ENCODE peak calls at places on chromosomes 2 and 18, in ten cellular contexts. One of them, this sample, is unnamed.

GRCh38 chr2:226450141-226450540 is 349.5 kb downstream of the IRS1 start:
- DNase-seq in stimulated activated CD4-positive, alpha-beta T cell treated with anti-CD3 and anti-CD28 coated beads, Interleukin-2, amount 100 ng/mL, for 24 hours: no peak
- DNase-seq in right cardiac atrium: no peak
- DNase-seq in HTR-8/SVneo: no peak
- DNase-seq in NCI-H1092 treated with DMSO at 0.1 percent for 48 hours: no peak
- DNase-seq in HepG2: no peak
- DNase-seq in HFFc6: no peak
- DNase-seq in astrocyte of the spinal cord: no peak
- DNase-seq in HuH-7: no peak
- DNase-seq in fibroblast of lung: no peak
- DNase-seq in this sample: no peak

GRCh38 chr2:28250006-28250405 is 142.7 kb upstream of the FOSL2 start:
- DNase-seq in stimulated activated CD4-positive, alpha-beta T cell treated with anti-CD3 and anti-CD28 coated beads, Interleukin-2, amount 100 ng/mL, for 24 hours: no peak
- DNase-seq in right cardiac atrium: no peak
- DNase-seq in HTR-8/SVneo: peak; percentile 90
- DNase-seq in NCI-H1092 treated with DMSO at 0.1 percent for 48 hours: no peak
- DNase-seq in HepG2: no peak
- DNase-seq in HFFc6: peak; percentile 94
- DNase-seq in astrocyte of the spinal cord: peak; percentile 86
- DNase-seq in HuH-7: no peak
- DNase-seq in fibroblast of lung: peak; percentile 73
- DNase-seq in this sample: no peak

GRCh38 chr18:48798334-48799197 is 152.2 kb downstream of the SMAD7 start:
- DNase-seq in stimulated activated CD4-positive, alpha-beta T cell treated with anti-CD3 and anti-CD28 coated beads, Interleukin-2, amount 100 ng/mL, for 24 hours: no peak
- DNase-seq in right cardiac atrium: peak; percentile 86
- DNase-seq in HTR-8/SVneo: no peak
- DNase-seq in NCI-H1092 treated with DMSO at 0.1 percent for 48 hours: no peak
- DNase-seq in HepG2: no peak
- DNase-seq in HFFc6: no peak
- DNase-seq in astrocyte of the spinal cord: no peak
- DNase-seq in HuH-7: no peak
- DNase-seq in fibroblast of lung: no peak
- DNase-seq in this sample: no peak

GRCh38 chr2:103805746-103806145 is 1043.9 kb downstream of the TMEM182 start:
- DNase-seq in stimulated activated CD4-positive, alpha-beta T cell treated with anti-CD3 and anti-CD28 coated beads, Interleukin-2, amount 100 ng/mL, for 24 hours: no peak
- DNase-seq in right cardiac atrium: no peak
- DNase-seq in HTR-8/SVneo: no peak
- DNase-seq in NCI-H1092 treated with DMSO at 0.1 percent for 48 hours: no peak
- DNase-seq in HepG2: no peak
- DNase-seq in HFFc6: no peak
- DNase-seq in astrocyte of the spinal cord: no peak
- DNase-seq in HuH-7: no peak
- DNase-seq in fibroblast of lung: no peak
- DNase-seq in this sample: no peak

GRCh38 chr2:229980440-229981184 is 58.3 kb downstream of the FBXO36 start:
- DNase-seq in stimulated activated CD4-positive, alpha-beta T cell treated with anti-CD3 and anti-CD28 coated beads, Interleukin-2, amount 100 ng/mL, for 24 hours: peak; percentile 7
- DNase-seq in right cardiac atrium: peak; percentile 84
- DNase-seq in HTR-8/SVneo: peak; percentile 61
- DNase-seq in NCI-H1092 treated with DMSO at 0.1 percent for 48 hours: peak; percentile 2
- DNase-seq in HepG2: no peak
- DNase-seq in HFFc6: peak; percentile 6
- DNase-seq in astrocyte of the spinal cord: peak; percentile 81
- DNase-seq in HuH-7: no peak
- DNase-seq in fibroblast of lung: peak; percentile 39
- DNase-seq in this sample: no peak

GRCh38 chr2:150732491-150732890 is 245.0 kb upstream of the RND3 start:
- DNase-seq in stimulated activated CD4-positive, alpha-beta T cell treated with anti-CD3 and anti-CD28 coated beads, Interleukin-2, amount 100 ng/mL, for 24 hours: no peak
- DNase-seq in right cardiac atrium: no peak
- DNase-seq in HTR-8/SVneo: no peak
- DNase-seq in NCI-H1092 treated with DMSO at 0.1 percent for 48 hours: no peak
- DNase-seq in HepG2: no peak
- DNase-seq in HFFc6: no peak
- DNase-seq in astrocyte of the spinal cord: no peak
- DNase-seq in HuH-7: no peak
- DNase-seq in fibroblast of lung: no peak
- DNase-seq in this sample: no peak

GRCh38 chr2:29113027-29113686 is 2.1 kb upstream of the CLIP4 start:
- DNase-seq in stimulated activated CD4-positive, alpha-beta T cell treated with anti-CD3 and anti-CD28 coated beads, Interleukin-2, amount 100 ng/mL, for 24 hours: no peak
- DNase-seq in right cardiac atrium: no peak
- DNase-seq in HTR-8/SVneo: no peak
- DNase-seq in NCI-H1092 treated with DMSO at 0.1 percent for 48 hours: no peak
- DNase-seq in HepG2: peak; percentile 30
- DNase-seq in HFFc6: peak; percentile 90
- DNase-seq in astrocyte of the spinal cord: peak; percentile 42
- DNase-seq in HuH-7: no peak
- DNase-seq in fibroblast of lung: no peak
- DNase-seq in this sample: no peak

GRCh38 chr18:28147674-28148171 is 29.2 kb downstream of the CDH2 start:
- DNase-seq in stimulated activated CD4-positive, alpha-beta T cell treated with anti-CD3 and anti-CD28 coated beads, Interleukin-2, amount 100 ng/mL, for 24 hours: no peak
- DNase-seq in right cardiac atrium: no peak
- DNase-seq in HTR-8/SVneo: no peak
- DNase-seq in NCI-H1092 treated with DMSO at 0.1 percent for 48 hours: peak; percentile 12
- DNase-seq in HepG2: peak; percentile 24
- DNase-seq in HFFc6: no peak
- DNase-seq in astrocyte of the spinal cord: no peak
- DNase-seq in HuH-7: no peak
- DNase-seq in fibroblast of lung: peak; percentile 69
- DNase-seq in this sample: no peak

GRCh38 chr2:138779451-138780440 is at the start of gene NXPH2:
- DNase-seq in stimulated activated CD4-positive, alpha-beta T cell treated with anti-CD3 and anti-CD28 coated beads, Interleukin-2, amount 100 ng/mL, for 24 hours: no peak
- DNase-seq in right cardiac atrium: peak; percentile 37
- DNase-seq in HTR-8/SVneo: no peak
- DNase-seq in NCI-H1092 treated with DMSO at 0.1 percent for 48 hours: peak; percentile 40
- DNase-seq in HepG2: no peak
- DNase-seq in HFFc6: no peak
- DNase-seq in astrocyte of the spinal cord: no peak
- DNase-seq in HuH-7: no peak
- DNase-seq in fibroblast of lung: peak; percentile 15
- DNase-seq in this sample: no peak

GRCh38 chr2:221060335-221060734 is 511.8 kb downstream of the EPHA4 start:
- DNase-seq in stimulated activated CD4-positive, alpha-beta T cell treated with anti-CD3 and anti-CD28 coated beads, Interleukin-2, amount 100 ng/mL, for 24 hours: no peak
- DNase-seq in right cardiac atrium: no peak
- DNase-seq in HTR-8/SVneo: no peak
- DNase-seq in NCI-H1092 treated with DMSO at 0.1 percent for 48 hours: no peak
- DNase-seq in HepG2: no peak
- DNase-seq in HFFc6: no peak
- DNase-seq in astrocyte of the spinal cord: peak; percentile 38
- DNase-seq in HuH-7: no peak
- DNase-seq in fibroblast of lung: peak; percentile 31
- DNase-seq in this sample: no peak

GRCh38 chr2:151946856-151947523 is 118.8 kb upstream of the ARL5A start:
- DNase-seq in stimulated activated CD4-positive, alpha-beta T cell treated with anti-CD3 and anti-CD28 coated beads, Interleukin-2, amount 100 ng/mL, for 24 hours: peak; percentile 15
- DNase-seq in right cardiac atrium: no peak
- DNase-seq in HTR-8/SVneo: peak; percentile 45
- DNase-seq in NCI-H1092 treated with DMSO at 0.1 percent for 48 hours: no peak
- DNase-seq in HepG2: peak; percentile 45
- DNase-seq in HFFc6: no peak
- DNase-seq in astrocyte of the spinal cord: peak; percentile 3
- DNase-seq in HuH-7: peak; percentile 66
- DNase-seq in fibroblast of lung: no peak
- DNase-seq in this sample: no peak

GRCh38 chr2:177753682-177754475 is 318.7 kb downstream of the PDE11A start:
- DNase-seq in stimulated activated CD4-positive, alpha-beta T cell treated with anti-CD3 and anti-CD28 coated beads, Interleukin-2, amount 100 ng/mL, for 24 hours: no peak
- DNase-seq in right cardiac atrium: peak; percentile 83
- DNase-seq in HTR-8/SVneo: peak; percentile 27
- DNase-seq in NCI-H1092 treated with DMSO at 0.1 percent for 48 hours: no peak
- DNase-seq in HepG2: no peak
- DNase-seq in HFFc6: peak; percentile 91
- DNase-seq in astrocyte of the spinal cord: peak; percentile 90
- DNase-seq in HuH-7: no peak
- DNase-seq in fibroblast of lung: peak; percentile 93
- DNase-seq in this sample: peak; percentile 85

GRCh38 chr2:71619230-71619741 is 165.9 kb downstream of the DYSF start:
- DNase-seq in stimulated activated CD4-positive, alpha-beta T cell treated with anti-CD3 and anti-CD28 coated beads, Interleukin-2, amount 100 ng/mL, for 24 hours: no peak
- DNase-seq in right cardiac atrium: peak; percentile 69
- DNase-seq in HTR-8/SVneo: no peak
- DNase-seq in NCI-H1092 treated with DMSO at 0.1 percent for 48 hours: no peak
- DNase-seq in HepG2: no peak
- DNase-seq in HFFc6: no peak
- DNase-seq in astrocyte of the spinal cord: no peak
- DNase-seq in HuH-7: no peak
- DNase-seq in fibroblast of lung: no peak
- DNase-seq in this sample: no peak

GRCh38 chr2:59167514-59167913 is 926.4 kb upstream of the FANCL start:
- DNase-seq in stimulated activated CD4-positive, alpha-beta T cell treated with anti-CD3 and anti-CD28 coated beads, Interleukin-2, amount 100 ng/mL, for 24 hours: no peak
- DNase-seq in right cardiac atrium: no peak
- DNase-seq in HTR-8/SVneo: no peak
- DNase-seq in NCI-H1092 treated with DMSO at 0.1 percent for 48 hours: peak; percentile 88
- DNase-seq in HepG2: no peak
- DNase-seq in HFFc6: no peak
- DNase-seq in astrocyte of the spinal cord: no peak
- DNase-seq in HuH-7: no peak
- DNase-seq in fibroblast of lung: no peak
- DNase-seq in this sample: peak; percentile 87

GRCh38 chr2:152126664-152127063 is 27.8 kb upstream of the CACNB4 start:
- DNase-seq in stimulated activated CD4-positive, alpha-beta T cell treated with anti-CD3 and anti-CD28 coated beads, Interleukin-2, amount 100 ng/mL, for 24 hours: no peak
- DNase-seq in right cardiac atrium: no peak
- DNase-seq in HTR-8/SVneo: no peak
- DNase-seq in NCI-H1092 treated with DMSO at 0.1 percent for 48 hours: no peak
- DNase-seq in HepG2: no peak
- DNase-seq in HFFc6: no peak
- DNase-seq in astrocyte of the spinal cord: no peak
- DNase-seq in HuH-7: no peak
- DNase-seq in fibroblast of lung: no peak
- DNase-seq in this sample: no peak

GRCh38 chr2:241272298-241272721 is 43.2 kb downstream of the HDLBP start:
- DNase-seq in stimulated activated CD4-positive, alpha-beta T cell treated with anti-CD3 and anti-CD28 coated beads, Interleukin-2, amount 100 ng/mL, for 24 hours: peak; percentile 28
- DNase-seq in right cardiac atrium: peak; percentile 79
- DNase-seq in HTR-8/SVneo: peak; percentile 21
- DNase-seq in NCI-H1092 treated with DMSO at 0.1 percent for 48 hours: no peak
- DNase-seq in HepG2: no peak
- DNase-seq in HFFc6: no peak
- DNase-seq in astrocyte of the spinal cord: peak; percentile 22
- DNase-seq in HuH-7: no peak
- DNase-seq in fibroblast of lung: peak; percentile 21
- DNase-seq in this sample: no peak

GRCh38 chr2:61715501-61715900 is 138.4 kb downstream of the FAM161A start:
- DNase-seq in stimulated activated CD4-positive, alpha-beta T cell treated with anti-CD3 and anti-CD28 coated beads, Interleukin-2, amount 100 ng/mL, for 24 hours: no peak
- DNase-seq in right cardiac atrium: no peak
- DNase-seq in HTR-8/SVneo: no peak
- DNase-seq in NCI-H1092 treated with DMSO at 0.1 percent for 48 hours: no peak
- DNase-seq in HepG2: no peak
- DNase-seq in HFFc6: no peak
- DNase-seq in astrocyte of the spinal cord: no peak
- DNase-seq in HuH-7: no peak
- DNase-seq in fibroblast of lung: no peak
- DNase-seq in this sample: no peak

GRCh38 chr2:207885010-207885409 is 115.3 kb upstream of the FZD5 start:
- DNase-seq in stimulated activated CD4-positive, alpha-beta T cell treated with anti-CD3 and anti-CD28 coated beads, Interleukin-2, amount 100 ng/mL, for 24 hours: no peak
- DNase-seq in right cardiac atrium: no peak
- DNase-seq in HTR-8/SVneo: no peak
- DNase-seq in NCI-H1092 treated with DMSO at 0.1 percent for 48 hours: no peak
- DNase-seq in HepG2: no peak
- DNase-seq in HFFc6: no peak
- DNase-seq in astrocyte of the spinal cord: no peak
- DNase-seq in HuH-7: no peak
- DNase-seq in fibroblast of lung: no peak
- DNase-seq in this sample: no peak

GRCh38 chr2:204428675-204429074 is 116.6 kb upstream of the PARD3B start:
- DNase-seq in stimulated activated CD4-positive, alpha-beta T cell treated with anti-CD3 and anti-CD28 coated beads, Interleukin-2, amount 100 ng/mL, for 24 hours: no peak
- DNase-seq in right cardiac atrium: no peak
- DNase-seq in HTR-8/SVneo: no peak
- DNase-seq in NCI-H1092 treated with DMSO at 0.1 percent for 48 hours: no peak
- DNase-seq in HepG2: no peak
- DNase-seq in HFFc6: no peak
- DNase-seq in astrocyte of the spinal cord: no peak
- DNase-seq in HuH-7: no peak
- DNase-seq in fibroblast of lung: no peak
- DNase-seq in this sample: no peak

GRCh38 chr2:234643407-234643806 is 146.5 kb upstream of the ARL4C start:
- DNase-seq in stimulated activated CD4-positive, alpha-beta T cell treated with anti-CD3 and anti-CD28 coated beads, Interleukin-2, amount 100 ng/mL, for 24 hours: no peak
- DNase-seq in right cardiac atrium: no peak
- DNase-seq in HTR-8/SVneo: peak; percentile 10
- DNase-seq in NCI-H1092 treated with DMSO at 0.1 percent for 48 hours: no peak
- DNase-seq in HepG2: no peak
- DNase-seq in HFFc6: peak; percentile 17
- DNase-seq in astrocyte of the spinal cord: no peak
- DNase-seq in HuH-7: no peak
- DNase-seq in fibroblast of lung: peak; percentile 33
- DNase-seq in this sample: no peak

GRCh38 chr2:215356334-215356947 is 44.6 kb downstream of the ATIC start:
- DNase-seq in stimulated activated CD4-positive, alpha-beta T cell treated with anti-CD3 and anti-CD28 coated beads, Interleukin-2, amount 100 ng/mL, for 24 hours: no peak
- DNase-seq in right cardiac atrium: no peak
- DNase-seq in HTR-8/SVneo: no peak
- DNase-seq in NCI-H1092 treated with DMSO at 0.1 percent for 48 hours: no peak
- DNase-seq in HepG2: no peak
- DNase-seq in HFFc6: no peak
- DNase-seq in astrocyte of the spinal cord: peak; percentile 70
- DNase-seq in HuH-7: no peak
- DNase-seq in fibroblast of lung: peak; percentile 31
- DNase-seq in this sample: no peak

GRCh38 chr2:6826081-6826913 is 39.4 kb downstream of the CMPK2 start:
- DNase-seq in stimulated activated CD4-positive, alpha-beta T cell treated with anti-CD3 and anti-CD28 coated beads, Interleukin-2, amount 100 ng/mL, for 24 hours: peak; percentile 65
- DNase-seq in right cardiac atrium: no peak
- DNase-seq in HTR-8/SVneo: no peak
- DNase-seq in NCI-H1092 treated with DMSO at 0.1 percent for 48 hours: peak; percentile 26
- DNase-seq in HepG2: peak; percentile 32
- DNase-seq in HFFc6: peak; percentile 18
- DNase-seq in astrocyte of the spinal cord: peak; percentile 71
- DNase-seq in HuH-7: peak; percentile 8
- DNase-seq in fibroblast of lung: peak; percentile 67
- DNase-seq in this sample: no peak

GRCh38 chr2:27191107-27191829 is 20.6 kb upstream of the ATRAID start:
- DNase-seq in stimulated activated CD4-positive, alpha-beta T cell treated with anti-CD3 and anti-CD28 coated beads, Interleukin-2, amount 100 ng/mL, for 24 hours: peak; percentile 21
- DNase-seq in right cardiac atrium: no peak
- DNase-seq in HTR-8/SVneo: peak; percentile 80
- DNase-seq in NCI-H1092 treated with DMSO at 0.1 percent for 48 hours: peak; percentile 29
- DNase-seq in HepG2: peak; percentile 87
- DNase-seq in HFFc6: peak; percentile 58
- DNase-seq in astrocyte of the spinal cord: peak; percentile 57
- DNase-seq in HuH-7: no peak
- DNase-seq in fibroblast of lung: peak; percentile 81
- DNase-seq in this sample: peak; percentile 12

GRCh38 chr2:224343226-224343625 is 58.7 kb downstream of the FAM124B start:
- DNase-seq in stimulated activated CD4-positive, alpha-beta T cell treated with anti-CD3 and anti-CD28 coated beads, Interleukin-2, amount 100 ng/mL, for 24 hours: no peak
- DNase-seq in right cardiac atrium: no peak
- DNase-seq in HTR-8/SVneo: no peak
- DNase-seq in NCI-H1092 treated with DMSO at 0.1 percent for 48 hours: no peak
- DNase-seq in HepG2: no peak
- DNase-seq in HFFc6: no peak
- DNase-seq in astrocyte of the spinal cord: no peak
- DNase-seq in HuH-7: no peak
- DNase-seq in fibroblast of lung: no peak
- DNase-seq in this sample: no peak

GRCh38 chr2:186695081-186695756 is 1.4 kb downstream of the FAM171B start:
- DNase-seq in stimulated activated CD4-positive, alpha-beta T cell treated with anti-CD3 and anti-CD28 coated beads, Interleukin-2, amount 100 ng/mL, for 24 hours: no peak
- DNase-seq in right cardiac atrium: no peak
- DNase-seq in HTR-8/SVneo: no peak
- DNase-seq in NCI-H1092 treated with DMSO at 0.1 percent for 48 hours: peak; percentile 39
- DNase-seq in HepG2: no peak
- DNase-seq in HFFc6: peak; percentile 73
- DNase-seq in astrocyte of the spinal cord: peak; percentile 54
- DNase-seq in HuH-7: no peak
- DNase-seq in fibroblast of lung: peak; percentile 66
- DNase-seq in this sample: no peak

GRCh38 chr2:63054812-63055509 is 4.3 kb downstream of the OTX1 start:
- DNase-seq in stimulated activated CD4-positive, alpha-beta T cell treated with anti-CD3 and anti-CD28 coated beads, Interleukin-2, amount 100 ng/mL, for 24 hours: no peak
- DNase-seq in right cardiac atrium: no peak
- DNase-seq in HTR-8/SVneo: no peak
- DNase-seq in NCI-H1092 treated with DMSO at 0.1 percent for 48 hours: no peak
- DNase-seq in HepG2: no peak
- DNase-seq in HFFc6: no peak
- DNase-seq in astrocyte of the spinal cord: no peak
- DNase-seq in HuH-7: no peak
- DNase-seq in fibroblast of lung: no peak
- DNase-seq in this sample: no peak

GRCh38 chr2:71133603-71134002 is 3.2 kb downstream of the MPHOSPH10 start:
- DNase-seq in stimulated activated CD4-positive, alpha-beta T cell treated with anti-CD3 and anti-CD28 coated beads, Interleukin-2, amount 100 ng/mL, for 24 hours: no peak
- DNase-seq in right cardiac atrium: no peak
- DNase-seq in HTR-8/SVneo: no peak
- DNase-seq in NCI-H1092 treated with DMSO at 0.1 percent for 48 hours: no peak
- DNase-seq in HepG2: no peak
- DNase-seq in HFFc6: no peak
- DNase-seq in astrocyte of the spinal cord: no peak
- DNase-seq in HuH-7: no peak
- DNase-seq in fibroblast of lung: no peak
- DNase-seq in this sample: no peak

GRCh38 chr2:226080323-226080722 is 680.8 kb downstream of the NYAP2 start:
- DNase-seq in stimulated activated CD4-positive, alpha-beta T cell treated with anti-CD3 and anti-CD28 coated beads, Interleukin-2, amount 100 ng/mL, for 24 hours: no peak
- DNase-seq in right cardiac atrium: no peak
- DNase-seq in HTR-8/SVneo: no peak
- DNase-seq in NCI-H1092 treated with DMSO at 0.1 percent for 48 hours: no peak
- DNase-seq in HepG2: no peak
- DNase-seq in HFFc6: peak; percentile 42
- DNase-seq in astrocyte of the spinal cord: peak; percentile 65
- DNase-seq in HuH-7: no peak
- DNase-seq in fibroblast of lung: peak; percentile 76
- DNase-seq in this sample: no peak

This sample was measured in DMS153.